ENCODE peak calls at places on chromosomes 5 and 9, in seven cellular contexts. One of them, this sample, is unnamed.

GRCh38 chr9:36997414-36997813 is 36.7 kb downstream of the PAX5 start:
- DNase-seq in MM.1S: no peak
- DNase-seq in mammary epithelial cell: no peak
- DNase-seq in GM23248: peak
- DNase-seq in PC-9: peak
- DNase-seq in hepatocyte: no peak
- DNase-seq in PC-3: peak
- DNase-seq in this sample: peak

GRCh38 chr9:30198463-30199309 is 2185.8 kb upstream of the ACO1 start:
- DNase-seq in mammary epithelial cell: no peak
- DNase-seq in hepatocyte: no peak
- DNase-seq in PC-9: no peak
- DNase-seq in PC-3: no peak
- DNase-seq in GM23248: no peak
- DNase-seq in MM.1S: no peak
- DNase-seq in this sample: no peak

GRCh38 chr9:81242866-81243265 is 446.5 kb downstream of the TLE1 start:
- DNase-seq in mammary epithelial cell: no peak
- DNase-seq in PC-9: no peak
- DNase-seq in PC-3: no peak
- DNase-seq in GM23248: no peak
- DNase-seq in MM.1S: no peak
- DNase-seq in hepatocyte: no peak
- DNase-seq in this sample: no peak

GRCh38 chr5:146710348-146710747 is 168.2 kb downstream of the PPP2R2B start:
- DNase-seq in GM23248: no peak
- DNase-seq in PC-3: no peak
- DNase-seq in MM.1S: no peak
- DNase-seq in hepatocyte: no peak
- DNase-seq in PC-9: no peak
- DNase-seq in mammary epithelial cell: peak
- DNase-seq in this sample: no peak

GRCh38 chr9:128723352-128723865 is 518 bp downstream of the ZDHHC12 start:
- DNase-seq in hepatocyte: no peak
- DNase-seq in PC-9: no peak
- DNase-seq in GM23248: no peak
- DNase-seq in MM.1S: no peak
- DNase-seq in mammary epithelial cell: no peak
- DNase-seq in PC-3: no peak
- DNase-seq in this sample: peak

GRCh38 chr5:137470111-137470920 is 28.8 kb downstream of the SPOCK1 start:
- DNase-seq in hepatocyte: peak
- DNase-seq in PC-3: peak
- DNase-seq in GM23248: peak
- DNase-seq in PC-9: peak
- DNase-seq in mammary epithelial cell: peak
- DNase-seq in MM.1S: no peak
- DNase-seq in this sample: no peak

GRCh38 chr9:112142420-112142819 is 32.7 kb downstream of the SUSD1 start:
- DNase-seq in PC-9: no peak
- DNase-seq in GM23248: no peak
- DNase-seq in hepatocyte: no peak
- DNase-seq in PC-3: peak
- DNase-seq in MM.1S: no peak
- DNase-seq in mammary epithelial cell: peak
- DNase-seq in this sample: no peak

GRCh38 chr9:135949666-135950134 is 11.5 kb downstream of the UBAC1 start:
- DNase-seq in hepatocyte: no peak
- DNase-seq in MM.1S: no peak
- DNase-seq in mammary epithelial cell: no peak
- DNase-seq in PC-3: no peak
- DNase-seq in PC-9: no peak
- DNase-seq in GM23248: no peak
- DNase-seq in this sample: no peak

GRCh38 chr5:132483101-132483500 is 7.5 kb downstream of the IRF1 start:
- DNase-seq in PC-3: no peak
- DNase-seq in hepatocyte: no peak
- DNase-seq in GM23248: no peak
- DNase-seq in MM.1S: no peak
- DNase-seq in mammary epithelial cell: no peak
- DNase-seq in PC-9: no peak
- DNase-seq in this sample: no peak

GRCh38 chr5:78611161-78611605 is 37.4 kb downstream of the LHFPL2 start:
- DNase-seq in mammary epithelial cell: no peak
- DNase-seq in hepatocyte: peak
- DNase-seq in GM23248: peak
- DNase-seq in MM.1S: no peak
- DNase-seq in PC-9: no peak
- DNase-seq in PC-3: no peak
- DNase-seq in this sample: peak

GRCh38 chr5:140358738-140359310 is 1.2 kb upstream of the SLC4A9 start:
- DNase-seq in mammary epithelial cell: no peak
- DNase-seq in MM.1S: no peak
- DNase-seq in GM23248: peak
- DNase-seq in PC-3: peak
- DNase-seq in PC-9: no peak
- DNase-seq in hepatocyte: no peak
- DNase-seq in this sample: peak

GRCh38 chr9:87283585-87283984 is 214.1 kb upstream of the DAPK1 start:
- DNase-seq in PC-9: no peak
- DNase-seq in PC-3: no peak
- DNase-seq in GM23248: no peak
- DNase-seq in MM.1S: no peak
- DNase-seq in mammary epithelial cell: no peak
- DNase-seq in hepatocyte: no peak
- DNase-seq in this sample: no peak

GRCh38 chr9:96500696-96501660 is 51.0 kb downstream of the HABP4 start:
- DNase-seq in mammary epithelial cell: no peak
- DNase-seq in PC-3: no peak
- DNase-seq in PC-9: no peak
- DNase-seq in MM.1S: no peak
- DNase-seq in GM23248: peak
- DNase-seq in hepatocyte: no peak
- DNase-seq in this sample: peak

GRCh38 chr5:151239237-151239861 is 13.6 kb upstream of the GM2A start:
- DNase-seq in GM23248: peak
- DNase-seq in PC-9: no peak
- DNase-seq in PC-3: peak
- DNase-seq in hepatocyte: peak
- DNase-seq in MM.1S: peak
- DNase-seq in mammary epithelial cell: no peak
- DNase-seq in this sample: peak

GRCh38 chr5:108375768-108376167 is 6.1 kb downstream of the FBXL17 start:
- DNase-seq in mammary epithelial cell: no peak
- DNase-seq in MM.1S: no peak
- DNase-seq in hepatocyte: no peak
- DNase-seq in GM23248: no peak
- DNase-seq in PC-3: no peak
- DNase-seq in PC-9: no peak
- DNase-seq in this sample: no peak

GRCh38 chr5:11894992-11895391 is 9.3 kb downstream of the CTNND2 start:
- DNase-seq in PC-9: no peak
- DNase-seq in PC-3: no peak
- DNase-seq in hepatocyte: no peak
- DNase-seq in MM.1S: no peak
- DNase-seq in mammary epithelial cell: no peak
- DNase-seq in GM23248: no peak
- DNase-seq in this sample: no peak

GRCh38 chr9:4299006-4299795 is 667 bp downstream of the GLIS3 start:
- DNase-seq in MM.1S: peak
- DNase-seq in PC-3: peak
- DNase-seq in mammary epithelial cell: peak
- DNase-seq in GM23248: peak
- DNase-seq in PC-9: peak
- DNase-seq in hepatocyte: peak
- DNase-seq in this sample: peak

GRCh38 chr9:119790022-119790421 is 420.8 kb upstream of the BRINP1 start:
- DNase-seq in PC-3: no peak
- DNase-seq in mammary epithelial cell: peak
- DNase-seq in PC-9: no peak
- DNase-seq in GM23248: no peak
- DNase-seq in hepatocyte: no peak
- DNase-seq in MM.1S: no peak
- DNase-seq in this sample: no peak

GRCh38 chr5:39199335-39199734 is 20.0 kb downstream of the FYB1 start:
- DNase-seq in GM23248: peak
- DNase-seq in PC-3: no peak
- DNase-seq in MM.1S: no peak
- DNase-seq in PC-9: no peak
- DNase-seq in mammary epithelial cell: no peak
- DNase-seq in hepatocyte: no peak
- DNase-seq in this sample: no peak

GRCh38 chr5:39200081-39200480 is 19.3 kb downstream of the FYB1 start:
- DNase-seq in MM.1S: no peak
- DNase-seq in PC-3: no peak
- DNase-seq in mammary epithelial cell: no peak
- DNase-seq in GM23248: no peak
- DNase-seq in PC-9: no peak
- DNase-seq in hepatocyte: no peak
- DNase-seq in this sample: no peak

GRCh38 chr5:39201795-39202593 is 17.4 kb downstream of the FYB1 start:
- DNase-seq in PC-9: no peak
- DNase-seq in hepatocyte: no peak
- DNase-seq in mammary epithelial cell: no peak
- DNase-seq in PC-3: no peak
- DNase-seq in MM.1S: no peak
- DNase-seq in GM23248: no peak
- DNase-seq in this sample: no peak

GRCh38 chr5:39202594-39203290 is 16.6 kb downstream of the FYB1 start:
- DNase-seq in MM.1S: no peak
- DNase-seq in mammary epithelial cell: no peak
- DNase-seq in PC-3: no peak
- DNase-seq in hepatocyte: no peak
- DNase-seq in PC-9: no peak
- DNase-seq in GM23248: no peak
- DNase-seq in this sample: no peak

DNA sequence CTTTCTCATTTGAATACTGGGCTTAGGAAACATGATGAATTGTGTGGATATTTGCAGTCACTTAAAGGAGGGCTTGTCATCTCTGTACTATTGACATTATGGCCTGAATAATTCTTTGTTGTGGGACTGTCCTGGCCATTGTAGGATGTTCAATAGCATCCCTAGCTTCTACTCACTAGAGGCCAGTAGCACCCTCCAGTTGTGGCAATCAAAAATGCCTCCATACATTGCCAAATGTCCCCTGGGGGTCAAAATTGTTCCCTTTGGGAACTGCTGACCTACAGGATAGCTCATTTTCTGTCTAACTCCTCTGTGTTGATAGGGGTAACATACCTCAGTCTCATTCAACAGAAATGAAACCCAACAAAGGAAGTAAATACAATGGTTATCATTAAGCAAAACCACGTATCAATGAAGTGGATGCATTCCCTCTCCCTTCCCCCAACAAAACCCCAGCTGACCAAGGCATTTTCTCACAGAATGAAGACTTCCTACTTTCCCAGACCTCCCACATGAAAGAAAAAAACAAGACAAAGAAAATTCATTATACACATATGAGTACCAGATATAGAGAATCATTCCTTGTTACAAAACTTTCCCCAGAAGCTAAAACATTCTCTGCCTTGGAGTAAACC is 18.1 kb downstream of the FYB1 start:
- DNase-seq in PC-9: no peak
- DNase-seq in MM.1S: no peak
- DNase-seq in PC-3: peak
- DNase-seq in hepatocyte: no peak
- DNase-seq in GM23248: no peak
- DNase-seq in mammary epithelial cell: no peak
- DNase-seq in this sample: no peak
- H3K4me3 ChIP-seq in PC-9: no peak
- H3K4me3 ChIP-seq in MM.1S: no peak
- H3K4me3 ChIP-seq in PC-3: no peak
- H3K4me3 ChIP-seq in hepatocyte: no peak
- H3K4me3 ChIP-seq in GM23248: no peak
- H3K4me3 ChIP-seq in mammary epithelial cell: no peak
- H3K4me3 ChIP-seq in this sample: no peak

DNA sequence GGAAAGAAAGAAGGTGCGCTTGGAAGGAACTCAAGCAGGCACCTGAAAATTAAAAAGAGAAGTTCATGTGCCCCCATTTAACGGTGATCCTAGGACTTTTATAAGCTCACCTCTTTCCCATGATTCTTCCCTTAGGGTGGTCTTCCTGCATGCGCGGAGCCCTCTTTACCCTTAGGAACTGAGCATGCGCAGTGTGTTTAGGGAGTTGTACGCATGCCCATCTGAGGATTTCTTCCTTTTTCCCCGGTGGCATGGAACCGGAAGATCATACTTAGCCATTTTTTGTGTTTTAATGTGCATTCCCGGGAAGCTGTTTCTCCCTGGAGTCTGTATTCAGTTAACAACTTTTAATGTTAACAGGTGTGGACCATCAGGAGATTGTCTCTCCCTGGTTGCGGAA is 119.0 kb downstream of the FBXL7 start:
- DNase-seq in GM23248: no peak
- DNase-seq in PC-9: no peak
- DNase-seq in PC-3: no peak
- DNase-seq in MM.1S: no peak
- DNase-seq in hepatocyte: no peak
- DNase-seq in mammary epithelial cell: no peak
- DNase-seq in this sample: no peak
- TF ChIP-seq EZH2 in GM23248: no peak
- TF ChIP-seq EZH2 in PC-9: no peak
- TF ChIP-seq EZH2 in PC-3: no peak
- TF ChIP-seq EZH2 in MM.1S: no peak
- TF ChIP-seq EZH2 in hepatocyte: no peak
- TF ChIP-seq EZH2 in mammary epithelial cell: no peak
- TF ChIP-seq EZH2 in this sample: no peak

DNA sequence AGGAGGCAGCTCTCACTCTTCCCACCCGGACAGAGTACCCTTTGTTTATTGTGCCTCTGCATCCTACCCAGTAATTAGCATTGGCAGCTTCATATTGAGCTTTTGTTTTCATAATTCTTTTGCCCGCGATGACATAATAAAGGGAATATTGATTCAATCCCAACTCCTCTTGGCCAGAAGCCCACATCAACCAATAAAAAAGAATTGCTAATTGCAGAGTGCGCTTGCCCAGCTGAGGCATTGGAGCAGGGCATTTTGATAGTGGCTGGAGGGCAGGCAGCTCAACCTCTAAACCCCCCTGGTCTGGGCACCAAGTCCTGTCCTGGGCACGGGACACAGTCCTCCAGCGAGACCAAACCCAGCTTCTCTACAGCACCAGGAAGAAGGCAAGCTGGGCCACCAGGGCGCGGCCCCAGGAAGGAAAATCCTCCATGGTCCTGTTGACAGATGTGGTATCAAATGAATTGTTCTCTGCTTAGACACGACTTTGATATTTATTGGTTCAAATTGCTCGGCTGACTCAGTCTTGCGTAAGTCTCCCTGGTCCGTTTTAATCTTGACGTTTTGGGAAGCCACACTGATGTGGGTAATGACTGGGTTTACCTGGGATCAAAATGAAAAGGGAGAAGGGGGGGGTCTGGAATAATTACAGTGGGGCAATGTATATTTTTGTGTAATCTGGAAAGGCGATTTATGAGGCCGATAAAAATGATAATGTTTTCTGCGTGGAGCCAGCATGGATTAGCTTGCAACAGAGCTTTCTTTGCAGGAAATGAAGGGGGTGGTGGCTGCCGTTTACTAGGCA is 220.7 kb upstream of the MSX2 start:
- DNase-seq in MM.1S: no peak
- DNase-seq in mammary epithelial cell: peak
- DNase-seq in hepatocyte: peak
- DNase-seq in PC-9: peak
- DNase-seq in GM23248: peak
- DNase-seq in PC-3: peak
- DNase-seq in this sample: no peak
- H3K4me3 ChIP-seq in MM.1S: no peak
- H3K4me3 ChIP-seq in mammary epithelial cell: peak
- H3K4me3 ChIP-seq in hepatocyte: no peak
- H3K4me3 ChIP-seq in PC-9: no peak
- H3K4me3 ChIP-seq in GM23248: peak
- H3K4me3 ChIP-seq in PC-3: peak
- H3K4me3 ChIP-seq in this sample: no peak

GRCh38 chr5:87755378-87755777 is 342.6 kb upstream of the CCNH start:
- DNase-seq in MM.1S: no peak
- DNase-seq in hepatocyte: no peak
- DNase-seq in PC-9: no peak
- DNase-seq in GM23248: no peak
- DNase-seq in PC-3: no peak
- DNase-seq in mammary epithelial cell: no peak
- DNase-seq in this sample: peak
- TF ChIP-seq EZH2 in MM.1S: no peak
- TF ChIP-seq EZH2 in hepatocyte: no peak
- TF ChIP-seq EZH2 in PC-9: no peak
- TF ChIP-seq EZH2 in GM23248: no peak
- TF ChIP-seq EZH2 in PC-3: no peak
- TF ChIP-seq EZH2 in mammary epithelial cell: no peak
- TF ChIP-seq EZH2 in this sample: no peak